ENCODE peak calls at places on chromosomes 5 and 9, in nine cellular contexts. One of them, this sample, is unnamed.

GRCh38 chr9:87685871-87686519 is 39.9 kb upstream of the CTSL start:
- DNase-seq in nephron progenitor cell: peak; percentile 25
- DNase-seq in Calu3: no peak
- DNase-seq in left ventricle myocardium inferior: no peak
- DNase-seq in ovary: no peak
- DNase-seq in CD4-positive, alpha-beta T cell: no peak
- DNase-seq in bronchial epithelial cell: peak; percentile 7
- DNase-seq in endothelial cell: no peak
- DNase-seq in Caco-2: no peak
- DNase-seq in this sample: no peak

GRCh38 chr5:180026320-180026719 is 45.2 kb downstream of the RNF130 start:
- DNase-seq in nephron progenitor cell: no peak
- DNase-seq in Calu3: peak; percentile 16
- DNase-seq in left ventricle myocardium inferior: no peak
- DNase-seq in ovary: no peak
- DNase-seq in CD4-positive, alpha-beta T cell: no peak
- DNase-seq in bronchial epithelial cell: peak; percentile 54
- DNase-seq in endothelial cell: no peak
- DNase-seq in Caco-2: no peak
- DNase-seq in this sample: peak; percentile 84

GRCh38 chr5:108028883-108029282 is 353.0 kb downstream of the FBXL17 start:
- DNase-seq in nephron progenitor cell: no peak
- DNase-seq in Calu3: no peak
- DNase-seq in left ventricle myocardium inferior: no peak
- DNase-seq in ovary: no peak
- DNase-seq in CD4-positive, alpha-beta T cell: no peak
- DNase-seq in bronchial epithelial cell: no peak
- DNase-seq in endothelial cell: no peak
- DNase-seq in Caco-2: no peak
- DNase-seq in this sample: no peak

GRCh38 chr5:16489322-16489791 is 23.8 kb upstream of the ZNF622 start:
- DNase-seq in nephron progenitor cell: no peak
- DNase-seq in Calu3: peak; percentile 23
- DNase-seq in left ventricle myocardium inferior: no peak
- DNase-seq in ovary: no peak
- DNase-seq in CD4-positive, alpha-beta T cell: no peak
- DNase-seq in bronchial epithelial cell: peak; percentile 62
- DNase-seq in endothelial cell: no peak
- DNase-seq in Caco-2: peak; percentile 48
- DNase-seq in this sample: peak; percentile 48

GRCh38 chr9:2620876-2621677 is 510 bp upstream of the VLDLR start:
- DNase-seq in nephron progenitor cell: peak; percentile 80
- DNase-seq in Calu3: peak; percentile 81
- DNase-seq in left ventricle myocardium inferior: peak; percentile 85
- DNase-seq in ovary: peak; percentile 89
- DNase-seq in CD4-positive, alpha-beta T cell: no peak
- DNase-seq in bronchial epithelial cell: peak; percentile 80
- DNase-seq in endothelial cell: peak; percentile 75
- DNase-seq in Caco-2: peak; percentile 89
- DNase-seq in this sample: peak; percentile 61

GRCh38 chr5:132025403-132025971 is 14.0 kb upstream of the ACSL6 start:
- DNase-seq in nephron progenitor cell: no peak
- DNase-seq in Calu3: no peak
- DNase-seq in left ventricle myocardium inferior: no peak
- DNase-seq in ovary: no peak
- DNase-seq in CD4-positive, alpha-beta T cell: no peak
- DNase-seq in bronchial epithelial cell: no peak
- DNase-seq in endothelial cell: no peak
- DNase-seq in Caco-2: no peak
- DNase-seq in this sample: no peak

GRCh38 chr9:7536310-7536939 is 263.2 kb downstream of the DMAC1 start:
- DNase-seq in nephron progenitor cell: peak; percentile 40
- DNase-seq in Calu3: peak; percentile 38
- DNase-seq in left ventricle myocardium inferior: no peak
- DNase-seq in ovary: no peak
- DNase-seq in CD4-positive, alpha-beta T cell: no peak
- DNase-seq in bronchial epithelial cell: peak; percentile 55
- DNase-seq in endothelial cell: peak; percentile 52
- DNase-seq in Caco-2: peak; percentile 48
- DNase-seq in this sample: peak; percentile 75

GRCh38 chr9:78871452-78872331 is 574.8 kb downstream of the PSAT1 start:
- DNase-seq in nephron progenitor cell: no peak
- DNase-seq in Calu3: no peak
- DNase-seq in left ventricle myocardium inferior: no peak
- DNase-seq in ovary: no peak
- DNase-seq in CD4-positive, alpha-beta T cell: no peak
- DNase-seq in bronchial epithelial cell: peak; percentile 91
- DNase-seq in endothelial cell: no peak
- DNase-seq in Caco-2: no peak
- DNase-seq in this sample: peak; percentile 91

GRCh38 chr9:129549684-129550083 is 71.2 kb downstream of the C9orf50 start:
- DNase-seq in nephron progenitor cell: peak; percentile 42
- DNase-seq in Calu3: peak; percentile 32
- DNase-seq in left ventricle myocardium inferior: peak; percentile 46
- DNase-seq in ovary: peak; percentile 72
- DNase-seq in CD4-positive, alpha-beta T cell: no peak
- DNase-seq in bronchial epithelial cell: no peak
- DNase-seq in endothelial cell: no peak
- DNase-seq in Caco-2: no peak
- DNase-seq in this sample: no peak

GRCh38 chr5:133947431-133947841 is 21.0 kb downstream of the C5orf15 start:
- DNase-seq in nephron progenitor cell: no peak
- DNase-seq in Calu3: no peak
- DNase-seq in left ventricle myocardium inferior: no peak
- DNase-seq in ovary: no peak
- DNase-seq in CD4-positive, alpha-beta T cell: no peak
- DNase-seq in bronchial epithelial cell: no peak
- DNase-seq in endothelial cell: no peak
- DNase-seq in Caco-2: no peak
- DNase-seq in this sample: no peak

GRCh38 chr5:67648201-67648671 is 451.6 kb upstream of the CD180 start:
- DNase-seq in nephron progenitor cell: no peak
- DNase-seq in Calu3: peak; percentile 32
- DNase-seq in left ventricle myocardium inferior: peak; percentile 89
- DNase-seq in ovary: peak; percentile 86
- DNase-seq in CD4-positive, alpha-beta T cell: no peak
- DNase-seq in bronchial epithelial cell: no peak
- DNase-seq in endothelial cell: no peak
- DNase-seq in Caco-2: no peak
- DNase-seq in this sample: no peak

GRCh38 chr9:81384911-81385310 is 304.4 kb downstream of the TLE1 start:
- DNase-seq in nephron progenitor cell: no peak
- DNase-seq in Calu3: no peak
- DNase-seq in left ventricle myocardium inferior: no peak
- DNase-seq in ovary: no peak
- DNase-seq in CD4-positive, alpha-beta T cell: no peak
- DNase-seq in bronchial epithelial cell: no peak
- DNase-seq in endothelial cell: no peak
- DNase-seq in Caco-2: no peak
- DNase-seq in this sample: no peak

GRCh38 chr9:13427587-13427986 is 148.1 kb upstream of the MPDZ start:
- DNase-seq in nephron progenitor cell: no peak
- DNase-seq in Calu3: no peak
- DNase-seq in left ventricle myocardium inferior: no peak
- DNase-seq in ovary: no peak
- DNase-seq in CD4-positive, alpha-beta T cell: no peak
- DNase-seq in bronchial epithelial cell: peak; percentile 58
- DNase-seq in endothelial cell: peak; percentile 14
- DNase-seq in Caco-2: peak; percentile 0
- DNase-seq in this sample: peak; percentile 67

GRCh38 chr9:93255994-93256877 is 72.3 kb downstream of the WNK2 start:
- DNase-seq in nephron progenitor cell: no peak
- DNase-seq in Calu3: no peak
- DNase-seq in left ventricle myocardium inferior: no peak
- DNase-seq in ovary: peak; percentile 11
- DNase-seq in CD4-positive, alpha-beta T cell: no peak
- DNase-seq in bronchial epithelial cell: no peak
- DNase-seq in endothelial cell: no peak
- DNase-seq in Caco-2: no peak
- DNase-seq in this sample: no peak

GRCh38 chr9:112764344-112764743 is 13.8 kb downstream of the SNX30 start:
- DNase-seq in nephron progenitor cell: peak; percentile 18
- DNase-seq in Calu3: no peak
- DNase-seq in left ventricle myocardium inferior: no peak
- DNase-seq in ovary: no peak
- DNase-seq in CD4-positive, alpha-beta T cell: no peak
- DNase-seq in bronchial epithelial cell: peak; percentile 39
- DNase-seq in endothelial cell: no peak
- DNase-seq in Caco-2: peak; percentile 55
- DNase-seq in this sample: no peak

GRCh38 chr5:169703803-169704202 is 66.7 kb downstream of the DOCK2 start:
- DNase-seq in nephron progenitor cell: no peak
- DNase-seq in Calu3: no peak
- DNase-seq in left ventricle myocardium inferior: no peak
- DNase-seq in ovary: no peak
- DNase-seq in CD4-positive, alpha-beta T cell: no peak
- DNase-seq in bronchial epithelial cell: no peak
- DNase-seq in endothelial cell: no peak
- DNase-seq in Caco-2: no peak
- DNase-seq in this sample: no peak

GRCh38 chr5:169700611-169701010 is 63.5 kb downstream of the DOCK2 start:
- DNase-seq in nephron progenitor cell: no peak
- DNase-seq in Calu3: no peak
- DNase-seq in left ventricle myocardium inferior: no peak
- DNase-seq in ovary: no peak
- DNase-seq in CD4-positive, alpha-beta T cell: no peak
- DNase-seq in bronchial epithelial cell: no peak
- DNase-seq in endothelial cell: no peak
- DNase-seq in Caco-2: no peak
- DNase-seq in this sample: no peak

GRCh38 chr5:169702726-169703481 is 65.8 kb downstream of the DOCK2 start:
- DNase-seq in nephron progenitor cell: no peak
- DNase-seq in Calu3: no peak
- DNase-seq in left ventricle myocardium inferior: no peak
- DNase-seq in ovary: no peak
- DNase-seq in CD4-positive, alpha-beta T cell: no peak
- DNase-seq in bronchial epithelial cell: no peak
- DNase-seq in endothelial cell: no peak
- DNase-seq in Caco-2: no peak
- DNase-seq in this sample: no peak

GRCh38 chr5:169705322-169705721 is 68.2 kb downstream of the DOCK2 start:
- DNase-seq in nephron progenitor cell: no peak
- DNase-seq in Calu3: no peak
- DNase-seq in left ventricle myocardium inferior: no peak
- DNase-seq in ovary: no peak
- DNase-seq in CD4-positive, alpha-beta T cell: no peak
- DNase-seq in bronchial epithelial cell: no peak
- DNase-seq in endothelial cell: no peak
- DNase-seq in Caco-2: no peak
- DNase-seq in this sample: no peak

GRCh38 chr5:169701910-169702451 is 64.9 kb downstream of the DOCK2 start:
- DNase-seq in nephron progenitor cell: no peak
- DNase-seq in Calu3: no peak
- DNase-seq in left ventricle myocardium inferior: no peak
- DNase-seq in ovary: no peak
- DNase-seq in CD4-positive, alpha-beta T cell: no peak
- DNase-seq in bronchial epithelial cell: peak; percentile 45
- DNase-seq in endothelial cell: no peak
- DNase-seq in Caco-2: peak; percentile 27
- DNase-seq in this sample: peak; percentile 56
- TF ChIP-seq CTCF in nephron progenitor cell: no peak
- TF ChIP-seq CTCF in Calu3: no peak
- TF ChIP-seq CTCF in left ventricle myocardium inferior: peak; percentile 66
- TF ChIP-seq CTCF in ovary: no peak
- TF ChIP-seq CTCF in CD4-positive, alpha-beta T cell: no peak
- TF ChIP-seq CTCF in bronchial epithelial cell: peak; percentile 53
- TF ChIP-seq CTCF in endothelial cell: no peak
- TF ChIP-seq CTCF in Caco-2: peak; percentile 54
- TF ChIP-seq CTCF in this sample: peak; percentile 82

GRCh38 chr5:160119905-160120266 is 636 bp upstream of the PWWP2A start:
- DNase-seq in nephron progenitor cell: no peak
- DNase-seq in Calu3: no peak
- DNase-seq in left ventricle myocardium inferior: no peak
- DNase-seq in ovary: no peak
- DNase-seq in CD4-positive, alpha-beta T cell: no peak
- DNase-seq in bronchial epithelial cell: no peak
- DNase-seq in endothelial cell: no peak
- DNase-seq in Caco-2: no peak
- DNase-seq in this sample: no peak
- TF ChIP-seq CTCF in nephron progenitor cell: peak; percentile 28
- TF ChIP-seq CTCF in Calu3: no peak
- TF ChIP-seq CTCF in left ventricle myocardium inferior: peak; percentile 49
- TF ChIP-seq CTCF in ovary: peak; percentile 31
- TF ChIP-seq CTCF in CD4-positive, alpha-beta T cell: no peak
- TF ChIP-seq CTCF in bronchial epithelial cell: no peak
- TF ChIP-seq CTCF in endothelial cell: no peak
- TF ChIP-seq CTCF in Caco-2: peak; percentile 20
- TF ChIP-seq CTCF in this sample: peak; percentile 10

GRCh38 chr9:125550633-125551032 is 156.4 kb downstream of the MAPKAP1 start:
- DNase-seq in nephron progenitor cell: no peak
- DNase-seq in Calu3: no peak
- DNase-seq in left ventricle myocardium inferior: no peak
- DNase-seq in ovary: no peak
- DNase-seq in CD4-positive, alpha-beta T cell: no peak
- DNase-seq in bronchial epithelial cell: no peak
- DNase-seq in endothelial cell: no peak
- DNase-seq in Caco-2: no peak
- DNase-seq in this sample: no peak

GRCh38 chr9:125551781-125552180 is 155.2 kb downstream of the MAPKAP1 start:
- DNase-seq in nephron progenitor cell: no peak
- DNase-seq in Calu3: no peak
- DNase-seq in left ventricle myocardium inferior: no peak
- DNase-seq in ovary: no peak
- DNase-seq in CD4-positive, alpha-beta T cell: no peak
- DNase-seq in bronchial epithelial cell: no peak
- DNase-seq in endothelial cell: no peak
- DNase-seq in Caco-2: no peak
- DNase-seq in this sample: no peak

GRCh38 chr9:125548141-125548540 is 158.9 kb downstream of the MAPKAP1 start:
- DNase-seq in nephron progenitor cell: no peak
- DNase-seq in Calu3: no peak
- DNase-seq in left ventricle myocardium inferior: no peak
- DNase-seq in ovary: no peak
- DNase-seq in CD4-positive, alpha-beta T cell: no peak
- DNase-seq in bronchial epithelial cell: no peak
- DNase-seq in endothelial cell: no peak
- DNase-seq in Caco-2: no peak
- DNase-seq in this sample: no peak

GRCh38 chr9:125549465-125550215 is 157.4 kb downstream of the MAPKAP1 start:
- DNase-seq in nephron progenitor cell: no peak
- DNase-seq in Calu3: no peak
- DNase-seq in left ventricle myocardium inferior: no peak
- DNase-seq in ovary: peak; percentile 71
- DNase-seq in CD4-positive, alpha-beta T cell: no peak
- DNase-seq in bronchial epithelial cell: no peak
- DNase-seq in endothelial cell: no peak
- DNase-seq in Caco-2: no peak
- DNase-seq in this sample: no peak

GRCh38 chr9:125550216-125550614 is 156.8 kb downstream of the MAPKAP1 start:
- DNase-seq in nephron progenitor cell: no peak
- DNase-seq in Calu3: no peak
- DNase-seq in left ventricle myocardium inferior: no peak
- DNase-seq in ovary: no peak
- DNase-seq in CD4-positive, alpha-beta T cell: no peak
- DNase-seq in bronchial epithelial cell: peak; percentile 12
- DNase-seq in endothelial cell: no peak
- DNase-seq in Caco-2: no peak
- DNase-seq in this sample: no peak
- TF ChIP-seq CTCF in nephron progenitor cell: no peak
- TF ChIP-seq CTCF in Calu3: no peak
- TF ChIP-seq CTCF in left ventricle myocardium inferior: no peak
- TF ChIP-seq CTCF in ovary: no peak
- TF ChIP-seq CTCF in CD4-positive, alpha-beta T cell: no peak
- TF ChIP-seq CTCF in bronchial epithelial cell: no peak
- TF ChIP-seq CTCF in endothelial cell: no peak
- TF ChIP-seq CTCF in Caco-2: no peak
- TF ChIP-seq CTCF in this sample: no peak

GRCh38 chr9:135166566-135166965 is 79.1 kb downstream of the OLFM1 start:
- DNase-seq in nephron progenitor cell: no peak
- DNase-seq in Calu3: no peak
- DNase-seq in left ventricle myocardium inferior: no peak
- DNase-seq in ovary: no peak
- DNase-seq in CD4-positive, alpha-beta T cell: no peak
- DNase-seq in bronchial epithelial cell: no peak
- DNase-seq in endothelial cell: no peak
- DNase-seq in Caco-2: no peak
- DNase-seq in this sample: no peak
- TF ChIP-seq CTCF in nephron progenitor cell: no peak
- TF ChIP-seq CTCF in Calu3: no peak
- TF ChIP-seq CTCF in left ventricle myocardium inferior: no peak
- TF ChIP-seq CTCF in ovary: no peak
- TF ChIP-seq CTCF in CD4-positive, alpha-beta T cell: no peak
- TF ChIP-seq CTCF in bronchial epithelial cell: no peak
- TF ChIP-seq CTCF in endothelial cell: no peak
- TF ChIP-seq CTCF in Caco-2: no peak
- TF ChIP-seq CTCF in this sample: no peak